ENCODE peak calls at places on chromosomes 5 and 9, in nine cellular contexts. D is left ventricle myocardium inferior, F is IMR-90, X is heart right ventricle, O is dorsolateral prefrontal cortex, W is left lung, C is astrocyte of the cerebellum, K is tibial artery, S is lung. N is an unnamed sample.
A peak's percentile ranks its signal among the peaks of the same experiment; 100 is the strongest.

GRCh38 chr5:131282235-131282634 is 18.4 kb downstream of the CDC42SE2 start:
- DNase-seq in D (no peak), F (no peak), X (no peak), O (no peak), W (no peak), C (no peak), K (no peak), S (no peak), N (no peak)

GRCh38 chr9:93900971-93901861 is 53.9 kb downstream of the BARX1 start:
- DNase-seq in D (peak; percentile 7), F (no peak), X (no peak), O (no peak), W (no peak), C (no peak), K (no peak), S (no peak), N (no peak)

GRCh38 chr5:38258319-38259061 is at the start of gene EGFLAM:
- DNase-seq in D (peak; percentile 46), F (no peak), X (peak; percentile 52), O (no peak), W (no peak), C (no peak), K (no peak), S (no peak), N (no peak)

GRCh38 chr5:76742586-76742985 is 26.7 kb downstream of the F2R start:
- DNase-seq in D (no peak), F (peak; percentile 78), X (no peak), O (no peak), W (no peak), C (no peak), K (no peak), S (peak; percentile 19), N (peak; percentile 61)

GRCh38 chr9:137550958-137551655 is 572 bp upstream of the MRPL41 start:
- DNase-seq in D (no peak), F (peak; percentile 44), X (no peak), O (no peak), W (peak; percentile 53), C (peak; percentile 13), K (peak; percentile 62), S (peak; percentile 57), N (no peak)

GRCh38 chr9:14383296-14383695 is 69.4 kb upstream of the NFIB start:
- DNase-seq in D (no peak), F (no peak), X (peak; percentile 62), O (no peak), W (no peak), C (peak; percentile 86), K (no peak), S (no peak), N (peak; percentile 76)

GRCh38 chr9:37602817-37603216 is 10.4 kb upstream of the TOMM5 start:
- DNase-seq in D (peak; percentile 26), F (no peak), X (no peak), O (no peak), W (peak; percentile 35), C (no peak), K (no peak), S (no peak), N (no peak)

GRCh38 chr5:115949096-115949495 is 13.2 kb upstream of the LVRN start:
- DNase-seq in D (no peak), F (peak; percentile 66), X (no peak), O (no peak), W (no peak), C (no peak), K (no peak), S (no peak), N (peak; percentile 58)

GRCh38 chr5:143350341-143350740 is 53.1 kb downstream of the NR3C1 start:
- DNase-seq in D (no peak), F (no peak), X (no peak), O (no peak), W (no peak), C (no peak), K (no peak), S (no peak), N (no peak)

GRCh38 chr9:85713897-85714296 is 27.9 kb downstream of the AGTPBP1 start:
- DNase-seq in D (no peak), F (no peak), X (no peak), O (no peak), W (no peak), C (no peak), K (no peak), S (no peak), N (peak; percentile 52)

GRCh38 chr9:84170521-84171141 is 169.9 kb downstream of the SLC28A3 start:
- DNase-seq in D (peak; percentile 90), F (peak; percentile 98), X (peak; percentile 90), O (no peak), W (peak; percentile 52), C (peak; percentile 90), K (peak; percentile 60), S (peak; percentile 59), N (peak; percentile 98)

DNA sequence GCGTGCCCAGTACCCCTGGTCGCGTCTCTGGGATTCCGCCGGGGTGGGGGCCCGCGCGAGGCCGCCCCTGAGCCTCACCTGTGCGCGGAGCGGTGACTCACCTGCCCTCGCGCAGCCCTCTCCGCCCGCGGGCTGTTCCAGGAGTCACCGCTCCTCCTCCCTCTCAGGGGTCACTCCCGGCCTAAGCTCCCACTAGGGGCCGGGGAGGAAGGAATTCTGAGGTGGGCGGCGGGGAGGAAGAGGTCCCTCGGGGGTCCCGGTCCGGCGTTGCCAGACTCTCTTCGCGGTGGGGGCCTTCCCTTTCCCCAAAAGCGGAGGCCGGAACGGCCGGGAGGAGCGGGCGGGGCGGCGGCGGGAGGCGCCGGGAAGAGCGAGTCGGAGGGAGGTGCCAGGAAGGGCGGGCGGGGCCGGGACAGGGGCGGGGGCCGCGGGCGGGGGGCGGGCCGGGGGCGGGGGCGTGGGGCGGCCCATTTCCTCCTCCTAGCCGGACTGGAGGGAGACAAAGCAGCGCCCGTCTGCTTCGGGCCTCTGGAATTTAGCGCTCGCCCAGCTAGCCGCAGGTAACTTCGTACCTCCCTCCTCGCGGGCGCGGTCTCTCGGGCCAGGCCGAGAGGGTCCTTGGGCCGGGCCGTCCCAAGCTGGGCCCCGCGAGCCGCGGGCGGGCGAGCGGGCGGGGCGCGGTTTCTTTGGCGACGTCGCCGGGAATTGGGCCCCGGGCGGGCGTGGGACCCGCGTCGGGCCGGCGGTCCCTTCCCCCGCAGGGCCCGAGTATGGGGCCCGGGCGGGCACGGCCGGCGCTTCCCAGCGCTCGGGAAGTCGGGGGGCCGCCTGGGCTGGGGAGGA is at the start of gene CTNNA1:
- DNase-seq in D (peak; percentile 85), F (peak; percentile 49), X (peak; percentile 83), O (peak; percentile 51), W (peak; percentile 85), C (peak; percentile 22), K (peak; percentile 61), S (peak; percentile 78), N (peak; percentile 68)
- TF ChIP-seq CTCF in D (no peak), F (no peak), X (no peak), O (no peak), W (no peak), C (no peak), K (no peak), S (no peak), N (no peak)

GRCh38 chr5:139668064-139668880 is 20.1 kb downstream of the CXXC5 start:
- DNase-seq in D (peak; percentile 57), F (no peak), X (no peak), O (no peak), W (no peak), C (no peak), K (no peak), S (no peak), N (no peak)
- H3K4me3 ChIP-seq in D (peak overlapping the region; percentile 62), F (peak overlapping the region; percentile 14), X (peak overlapping the region; percentile 56), O (peak overlapping the region; percentile 45), W (peak overlapping the region; percentile 40), C (peak overlapping the region; percentile 25), K (peak overlapping the region; percentile 57), S (peak overlapping the region; percentile 14), N (peak overlapping the region; percentile 41)

DNA sequence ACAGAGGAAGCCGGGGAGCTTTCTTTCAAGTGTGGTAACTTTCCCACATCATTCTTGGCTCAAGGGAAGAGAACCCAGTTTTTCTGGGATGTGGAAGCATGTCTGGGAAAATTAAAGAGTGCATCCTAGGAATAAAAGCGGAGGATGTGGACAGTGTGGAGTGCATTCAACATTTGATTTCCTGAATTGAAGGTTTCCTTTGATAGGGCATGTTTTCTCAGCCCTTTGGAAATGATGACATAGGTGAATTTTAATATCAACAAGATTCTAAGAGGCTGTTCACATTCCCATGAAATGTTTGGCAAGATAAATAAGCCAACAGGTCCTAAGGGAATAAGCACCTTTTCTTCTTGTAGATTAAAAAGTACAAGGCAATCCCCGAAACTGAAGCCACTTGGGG is 63.6 kb downstream of the ENTREP1 start:
- DNase-seq in D (no peak), F (no peak), X (no peak), O (no peak), W (no peak), C (no peak), K (no peak), S (no peak), N (no peak)
- TF ChIP-seq CTCF in D (no peak), F (no peak), X (no peak), O (no peak), W (no peak), C (no peak), K (no peak), S (no peak), N (no peak)

GRCh38 chr9:124470306-124470705 is 20.1 kb downstream of the ADGRD2 start:
- DNase-seq in D (no peak), F (no peak), X (no peak), O (no peak), W (no peak), C (no peak), K (no peak), S (no peak), N (no peak)

GRCh38 chr9:124468061-124468740 is 17.9 kb downstream of the ADGRD2 start:
- DNase-seq in D (no peak), F (no peak), X (no peak), O (no peak), W (no peak), C (no peak), K (no peak), S (no peak), N (no peak)

GRCh38 chr9:124465736-124466135 is 15.5 kb downstream of the ADGRD2 start:
- DNase-seq in D (no peak), F (no peak), X (no peak), O (no peak), W (no peak), C (no peak), K (no peak), S (no peak), N (no peak)

GRCh38 chr9:124469011-124469832 is 19.0 kb downstream of the ADGRD2 start:
- DNase-seq in D (no peak), F (no peak), X (no peak), O (no peak), W (no peak), C (no peak), K (no peak), S (no peak), N (no peak)

DNA sequence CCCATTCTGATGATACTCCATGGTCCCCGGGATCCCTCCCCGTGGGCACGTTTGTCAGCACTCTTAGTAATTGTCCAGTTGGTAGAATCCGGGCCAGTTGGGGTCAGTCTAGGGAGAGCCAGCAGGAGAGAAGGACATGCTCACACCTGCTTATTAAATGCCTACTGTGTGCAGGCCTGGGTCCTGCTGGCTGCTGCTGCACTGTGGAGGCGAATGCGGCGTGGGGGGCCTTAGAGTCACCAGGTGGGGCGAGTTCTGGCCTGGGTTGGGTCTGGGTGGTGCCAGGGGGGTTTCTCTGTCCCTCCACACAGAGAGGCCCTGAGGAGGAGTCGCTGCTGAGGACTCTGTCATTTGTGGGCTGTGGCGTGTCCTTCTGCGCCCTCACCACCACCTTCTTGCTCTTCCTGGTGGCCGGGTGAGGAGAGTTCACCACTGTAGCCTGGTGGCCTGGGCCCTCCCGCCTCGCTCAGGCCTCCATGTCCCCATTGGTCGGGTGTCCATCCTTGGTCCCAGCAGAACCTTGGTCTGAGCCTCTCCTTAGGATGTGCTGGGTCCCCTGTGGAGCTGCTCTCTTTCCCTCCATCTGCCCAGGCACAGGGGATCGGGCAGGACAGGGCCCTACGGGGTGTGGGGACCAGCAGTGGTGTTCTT is 17.3 kb downstream of the ADGRD2 start:
- DNase-seq in D (no peak), F (no peak), X (no peak), O (no peak), W (no peak), C (no peak), K (no peak), S (no peak), N (no peak)
- H3K4me3 ChIP-seq in D (no peak overlapping the region), F (no peak overlapping the region), X (no peak overlapping the region), O (no peak overlapping the region), W (no peak overlapping the region), C (no peak overlapping the region), K (no peak overlapping the region), S (no peak overlapping the region), N (no peak overlapping the region)